ENCODE peak calls at places on chromosomes 4 and X, in seven cellular contexts. G is HCT116, Z is endothelial cell of umbilical vein, M is SK-N-SH, E is stomach, P is GM23338, L is suprapubic skin. X is an unnamed sample.

GRCh38 chr4:158826882-158827281 is 58.1 kb downstream of the FNIP2 start:
- DNase-seq in P (no peak), M (no peak), E (peak; percentile 63), G (no peak), L (no peak), Z (peak; percentile 68), X (peak; percentile 82)

GRCh38 chr4:3291411-3291968 is 1.3 kb upstream of the RGS12 start:
- DNase-seq in P (peak; percentile 70), E (peak; percentile 53), M (no peak), G (no peak), Z (no peak), L (no peak), X (peak; percentile 62)

GRCh38 chrX:31988975-31989374 is 917.1 kb upstream of the FTHL17 start:
- DNase-seq in L (no peak), G (no peak), E (no peak), Z (no peak), P (peak; percentile 12), M (no peak), X (no peak)

GRCh38 chr4:93657527-93657926 is 171.0 kb upstream of the ATOH1 start:
- DNase-seq in L (no peak), P (no peak), M (no peak), G (no peak), Z (no peak), E (no peak), X (no peak)

GRCh38 chr4:107349266-107349665 is 313.2 kb upstream of the DKK2 start:
- DNase-seq in Z (no peak), G (no peak), M (peak; percentile 8), P (peak; percentile 69), L (no peak), E (no peak), X (no peak)

GRCh38 chr4:21077967-21078366 is 377.7 kb downstream of the PACRGL start:
- DNase-seq in G (no peak), E (no peak), L (no peak), P (no peak), M (no peak), Z (no peak), X (no peak)

GRCh38 chr4:173264245-173264959 is 69.8 kb downstream of the HMGB2 start:
- DNase-seq in P (peak; percentile 31), M (peak; percentile 36), G (no peak), Z (peak; percentile 61), L (no peak), E (peak; percentile 34), X (no peak)

GRCh38 chr4:64718091-64718490 is 308.8 kb upstream of the TECRL start:
- DNase-seq in E (no peak), G (no peak), Z (no peak), M (no peak), P (peak; percentile 45), L (no peak), X (no peak)

GRCh38 chrX:47991263-47992092 is 12.3 kb downstream of the ZNF182 start:
- DNase-seq in M (no peak), L (no peak), E (no peak), G (no peak), P (no peak), Z (no peak), X (no peak)

GRCh38 chr4:1414831-1415680 is 8.8 kb upstream of the NKX1-1 start:
- DNase-seq in Z (no peak), G (no peak), L (peak; percentile 49), M (peak; percentile 62), E (peak; percentile 21), P (peak; percentile 65), X (peak; percentile 3)

GRCh38 chr4:185020293-185020808 is 2.1 kb downstream of the HELT start:
- DNase-seq in E (no peak), Z (no peak), L (no peak), M (peak; percentile 48), G (no peak), P (peak; percentile 81), X (no peak)

GRCh38 chrX:72003811-72004750 is 93.4 kb downstream of the NHSL2 start:
- DNase-seq in Z (peak; percentile 45), P (peak; percentile 77), L (no peak), M (peak; percentile 48), E (peak; percentile 44), G (peak; percentile 40), X (no peak)

GRCh38 chr4:103757631-103758030 is 37.8 kb upstream of the TACR3 start:
- DNase-seq in E (no peak), Z (no peak), L (no peak), G (no peak), M (no peak), P (no peak), X (no peak)
- TF ChIP-seq POLR2AphosphoS5 in E (no peak), Z (no peak), L (no peak), G (no peak), M (no peak), P (no peak), X (no peak)

DNA sequence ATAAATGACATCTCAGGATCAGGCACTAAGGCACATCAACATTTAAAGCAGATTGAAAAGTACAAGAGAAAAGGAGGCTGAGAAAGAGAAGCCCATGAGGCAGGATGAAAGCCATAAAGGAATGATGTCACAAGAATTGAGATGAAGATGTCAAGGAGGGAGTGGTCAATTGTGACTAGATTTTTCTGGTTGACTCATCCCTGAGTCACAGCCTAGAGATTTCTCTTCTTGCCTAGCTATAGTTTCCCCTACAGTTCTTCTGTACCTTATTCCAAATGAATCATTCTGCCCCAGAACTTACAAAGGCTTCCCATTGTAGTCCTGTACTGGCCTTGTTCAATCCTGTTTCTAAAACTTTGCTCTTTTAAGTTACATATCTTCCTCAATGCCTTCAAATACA is 3.4 kb upstream of the USP53 start:
- DNase-seq in L (no peak), P (no peak), G (peak; percentile 95), E (no peak), M (no peak), Z (peak; percentile 83), X (no peak)
- H3K4me3 ChIP-seq in L (no peak overlapping the region), P (no peak overlapping the region), G (peak overlapping the region; percentile 18), E (no peak overlapping the region), M (no peak overlapping the region), Z (no peak overlapping the region), X (no peak overlapping the region)

GRCh38 chr4:110637408-110638131 is 14.7 kb upstream of the PITX2 start:
- DNase-seq in Z (no peak), L (no peak), G (no peak), M (no peak), P (peak; percentile 75), E (no peak), X (no peak)

GRCh38 chr4:110635155-110635479 is 12.2 kb upstream of the PITX2 start:
- DNase-seq in P (no peak), G (no peak), L (no peak), E (no peak), M (no peak), Z (no peak), X (no peak)

GRCh38 chr4:110636231-110636676 is 13.4 kb upstream of the PITX2 start:
- DNase-seq in M (no peak), P (peak; percentile 81), Z (no peak), G (peak; percentile 23), E (no peak), L (no peak), X (no peak)

GRCh38 chr4:110638347-110638746 is 15.5 kb upstream of the PITX2 start:
- DNase-seq in P (peak; percentile 1), Z (no peak), G (no peak), L (no peak), M (no peak), E (no peak), X (no peak)

DNA sequence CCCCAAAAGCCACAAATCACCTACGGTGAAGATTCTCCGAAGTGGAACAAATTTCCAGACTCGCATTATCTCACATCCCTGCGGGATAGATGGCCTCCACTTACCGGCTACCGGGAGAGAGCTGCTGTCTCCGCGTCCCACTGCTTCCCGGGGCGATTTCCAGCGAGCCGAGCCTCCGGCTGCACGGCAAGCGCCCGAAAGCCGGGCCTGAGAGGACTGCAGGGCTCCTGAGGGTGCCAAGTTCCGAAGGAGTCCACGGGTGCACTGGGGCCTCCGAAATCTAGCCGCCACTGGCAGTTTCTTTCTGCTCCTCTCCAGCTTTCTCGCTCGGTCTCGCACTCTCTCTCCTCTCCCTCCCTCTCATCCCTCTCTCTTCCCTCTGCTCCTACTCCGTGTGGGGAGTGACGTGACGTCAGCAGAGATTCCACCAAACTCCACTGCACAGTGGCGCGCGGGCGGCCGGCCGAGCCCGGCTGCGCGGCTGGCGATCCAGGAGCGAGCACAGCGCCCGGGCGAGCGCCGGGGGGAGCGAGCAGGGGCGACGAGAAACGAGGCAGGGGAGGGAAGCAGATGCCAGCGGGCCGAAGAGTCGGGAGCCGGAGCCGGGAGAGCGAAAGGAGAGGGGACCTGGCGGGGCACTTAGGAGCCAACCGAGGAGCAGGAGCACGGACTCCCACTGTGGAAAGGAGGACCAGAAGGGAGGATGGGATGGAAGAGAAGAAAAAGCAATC is 14.0 kb upstream of the PITX2 start:
- DNase-seq in L (no peak), E (no peak), M (no peak), G (peak; percentile 57), Z (no peak), P (peak; percentile 83), X (no peak)
- TF ChIP-seq POLR2AphosphoS5 in L (no peak), E (no peak), M (no peak), G (peak; percentile 63), Z (no peak), P (no peak), X (no peak)

GRCh38 chr4:15482842-15483241 is 13.2 kb downstream of the CC2D2A start:
- DNase-seq in P (no peak), G (no peak), E (no peak), M (no peak), Z (no peak), L (no peak), X (no peak)

GRCh38 chr4:15478724-15479088 is 9.0 kb downstream of the CC2D2A start:
- DNase-seq in G (no peak), L (no peak), P (no peak), Z (no peak), M (no peak), E (no peak), X (no peak)

GRCh38 chr4:15479089-15479912 is 9.6 kb downstream of the CC2D2A start:
- DNase-seq in Z (peak; percentile 89), G (peak; percentile 82), M (peak; percentile 74), P (peak; percentile 93), L (no peak), E (peak; percentile 31), X (peak; percentile 39)

GRCh38 chr4:15482346-15482745 is 12.7 kb downstream of the CC2D2A start:
- DNase-seq in P (no peak), E (no peak), Z (no peak), M (no peak), L (no peak), G (no peak), X (no peak)

GRCh38 chr4:15479913-15480185 is 10.2 kb downstream of the CC2D2A start:
- DNase-seq in L (no peak), E (no peak), Z (no peak), G (no peak), M (no peak), P (no peak), X (peak; percentile 7)
- H3K4me3 ChIP-seq in L (peak overlapping the region; percentile 46), E (peak overlapping the region; percentile 43), Z (peak overlapping the region; percentile 81), G (peak overlapping the region; percentile 68), M (peak overlapping the region; percentile 55), P (peak overlapping the region; percentile 53), X (peak overlapping the region; percentile 26)

X was measured in prostate gland.